ENCODE peak calls at places on chromosome 4, in six cellular contexts. U is tibial artery, M is left lung, L is NCI-H146, J is NCI-H345, R is esophagus muscularis mucosa. E is an unnamed sample.

GRCh38 chr4:94889961-94890360 is 132.2 kb downstream of the BMPR1B start:
- DNase-seq in L (no peak), J (no peak), R (no peak), U (no peak), M (no peak), E (no peak)

GRCh38 chr4:114780205-114780604 is 181.6 kb downstream of the UGT8 start:
- DNase-seq in R (no peak), L (peak; percentile 46), J (peak; percentile 28), U (no peak), M (no peak), E (no peak)

GRCh38 chr4:10762541-10762940 is 78.0 kb upstream of the CLNK start:
- DNase-seq in R (no peak), L (peak; percentile 48), M (no peak), U (no peak), J (no peak), E (no peak)

GRCh38 chr4:37970702-37971101 is 10.5 kb downstream of the PTTG2 start:
- DNase-seq in L (no peak), J (no peak), U (peak; percentile 88), M (peak; percentile 85), R (no peak), E (peak; percentile 71)

GRCh38 chr4:85715996-85716737 is 241.2 kb downstream of the ARHGAP24 start:
- DNase-seq in U (no peak), J (no peak), L (no peak), M (no peak), R (no peak), E (no peak)

GRCh38 chr4:147286846-147287587 is 193.9 kb upstream of the EDNRA start:
- DNase-seq in J (no peak), M (no peak), U (no peak), L (no peak), R (no peak), E (no peak)

GRCh38 chr4:136928957-136929411 is 603.3 kb downstream of the PCDH18 start:
- DNase-seq in M (no peak), L (no peak), J (no peak), R (no peak), U (no peak), E (no peak)

GRCh38 chr4:107131295-107131694 is 95.2 kb upstream of the DKK2 start:
- DNase-seq in U (no peak), J (no peak), L (no peak), R (no peak), M (no peak), E (no peak)

GRCh38 chr4:179097741-179098140 is 1655.5 kb upstream of the AGA start:
- DNase-seq in U (no peak), M (no peak), J (no peak), R (no peak), L (no peak), E (no peak)

GRCh38 chr4:141346144-141346543 is 125.4 kb downstream of the ZNF330 start:
- DNase-seq in R (no peak), J (peak; percentile 31), U (no peak), M (no peak), L (peak; percentile 45), E (no peak)

GRCh38 chr4:17013382-17014006 is 115.0 kb upstream of the LDB2 start:
- DNase-seq in U (no peak), M (no peak), R (peak; percentile 74), L (no peak), J (no peak), E (no peak)

GRCh38 chr4:110484029-110484428 is 8.1 kb downstream of the ENPEP start:
- DNase-seq in M (no peak), R (no peak), L (no peak), J (no peak), U (no peak), E (no peak)

GRCh38 chr4:112321768-112322684 is 24.9 kb downstream of the ALPK1 start:
- DNase-seq in M (peak; percentile 52), R (peak; percentile 93), L (peak; percentile 2), U (no peak), J (peak; percentile 45), E (peak; percentile 60)

GRCh38 chr4:3267576-3268394 is 18.8 kb downstream of the MSANTD1 start:
- DNase-seq in M (no peak), L (peak; percentile 38), R (no peak), J (no peak), U (no peak), E (peak; percentile 30)

GRCh38 chr4:25949166-25949748 is 35.2 kb downstream of the SMIM20 start:
- DNase-seq in R (no peak), M (no peak), U (no peak), J (peak; percentile 4), L (peak; percentile 63), E (no peak)

GRCh38 chr4:117577686-117578085 is 456.6 kb upstream of the NDST3 start:
- DNase-seq in M (no peak), L (no peak), U (no peak), R (no peak), J (no peak), E (no peak)

GRCh38 chr4:6281436-6282144 is 11.9 kb downstream of the WFS1 start:
- DNase-seq in U (peak; percentile 92), J (no peak), M (no peak), R (no peak), L (no peak), E (no peak)

GRCh38 chr4:121720109-121720508 is 23.3 kb upstream of the ANXA5 start:
- DNase-seq in R (no peak), L (no peak), J (no peak), M (no peak), U (no peak), E (no peak)